ENCODE peak calls at places on chromosomes 2 and 18, in nine cellular contexts. J is left lobe of liver, K is RPMI7951, P is fibroblast of pulmonary artery, V is Right ventricle myocardium superior, O is HCT116, S is GM06990, C is HT1080, U is KG1. R is an unnamed sample.

GRCh38 chr2:205511666-205512065 is 170.6 kb upstream of the NRP2 start:
- DNase-seq in V (no peak), O (no peak), P (no peak), S (no peak), U (no peak), K (peak), C (no peak), J (no peak), R (no peak)

GRCh38 chr2:135586148-135586547 is 54.9 kb downstream of the R3HDM1 start:
- DNase-seq in V (no peak), O (no peak), J (no peak), S (no peak), K (no peak), C (no peak), U (no peak), P (peak), R (no peak)

GRCh38 chr2:98921062-98921461 is 15.0 kb downstream of the CRACDL start:
- DNase-seq in P (no peak), S (no peak), C (no peak), K (no peak), J (no peak), V (no peak), U (no peak), O (no peak), R (no peak)

GRCh38 chr2:207919164-207919919 is 106.0 kb downstream of the PLEKHM3 start:
- DNase-seq in S (no peak), J (no peak), O (no peak), C (no peak), V (no peak), P (no peak), K (no peak), U (no peak), R (no peak)

GRCh38 chr2:45055261-45055660 is 46.0 kb upstream of the SIX2 start:
- DNase-seq in O (no peak), S (no peak), J (no peak), C (no peak), P (no peak), U (no peak), K (peak), V (no peak), R (no peak)

GRCh38 chr2:120398051-120398960 is 52.4 kb downstream of the INHBB start:
- DNase-seq in V (peak), C (no peak), O (no peak), K (peak), P (peak), U (no peak), S (no peak), J (peak), R (no peak)

GRCh38 chr2:82283075-82283474 is 1978.5 kb upstream of the LRRTM1 start:
- DNase-seq in U (no peak), O (no peak), P (no peak), K (no peak), C (no peak), S (no peak), J (no peak), V (no peak), R (no peak)

GRCh38 chr2:219559156-219559915 is 12.0 kb downstream of the OBSL1 start:
- DNase-seq in J (no peak), P (no peak), V (no peak), K (no peak), O (no peak), C (no peak), U (no peak), S (no peak), R (no peak)

GRCh38 chr2:37652199-37652640 is 19.2 kb downstream of the CDC42EP3 start:
- DNase-seq in K (peak), U (no peak), O (peak), C (peak), P (peak), V (no peak), S (peak), J (no peak), R (peak)

GRCh38 chr2:190887089-190887488 is 6.5 kb downstream of the GLS start:
- DNase-seq in S (peak), J (no peak), P (no peak), U (no peak), K (peak), V (no peak), O (no peak), C (peak), R (peak)

GRCh38 chr2:152036611-152037469 is 62.0 kb downstream of the CACNB4 start:
- DNase-seq in K (peak), P (peak), V (peak), O (peak), J (peak), C (peak), S (no peak), U (peak), R (peak)

GRCh38 chr2:31075936-31076590 is 62.2 kb downstream of the GALNT14 start:
- DNase-seq in J (peak), U (no peak), C (peak), S (no peak), P (no peak), O (no peak), K (peak), V (no peak), R (no peak)

GRCh38 chr18:67783215-67783946 is 266.9 kb upstream of the DSEL start:
- DNase-seq in O (no peak), K (peak), J (no peak), V (no peak), P (peak), C (peak), S (no peak), U (no peak), R (no peak)

GRCh38 chr2:235595420-235596010 is 101.7 kb downstream of the AGAP1 start:
- DNase-seq in K (peak), C (peak), U (peak), S (no peak), O (peak), V (peak), P (peak), J (peak), R (peak)

GRCh38 chr2:135664623-135665068 is 77.0 kb upstream of the UBXN4 start:
- DNase-seq in P (peak), O (no peak), S (peak), V (no peak), U (no peak), K (no peak), C (peak), J (no peak), R (no peak)

R was measured in GM20000.